ENCODE peak calls at places on chromosomes 13 and 19, in four cellular contexts. X is OCI-LY7, F is hepatocyte, I is GM23248. A is an unnamed sample.

GRCh38 chr19:28884786-28885476 is 328.0 kb downstream of the UQCRFS1 start:
- DNase-seq in X (no peak), F (no peak), I (no peak), A (no peak)

GRCh38 chr19:13729859-13730258 is 34.5 kb upstream of the MRI1 start:
- DNase-seq in X (no peak), F (no peak), I (peak; percentile 18), A (no peak)

GRCh38 chr13:24664726-24665409 is 15.3 kb upstream of the ATP12A start:
- DNase-seq in X (no peak), F (no peak), I (peak; percentile 85), A (no peak)

GRCh38 chr13:99398916-99399622 is 91.9 kb upstream of the GPR183 start:
- DNase-seq in X (no peak), F (no peak), I (no peak), A (no peak)

GRCh38 chr13:31896427-31896826 is 135.1 kb upstream of the FRY start:
- DNase-seq in X (no peak), F (no peak), I (peak; percentile 95), A (no peak)

GRCh38 chr19:45164577-45165335 is 4.0 kb upstream of the NKPD1 start:
- DNase-seq in X (peak; percentile 48), F (peak; percentile 88), I (peak; percentile 78), A (peak; percentile 82)

GRCh38 chr13:73158851-73159250 is 100.0 kb downstream of the KLF5 start:
- DNase-seq in X (no peak), F (no peak), I (peak; percentile 80), A (no peak)

GRCh38 chr13:42011601-42012401 is 36.6 kb upstream of the DGKH start:
- DNase-seq in X (no peak), F (peak; percentile 28), I (no peak), A (peak; percentile 59)

GRCh38 chr19:49132974-49133609 is 13.7 kb downstream of the PPFIA3 start:
- DNase-seq in X (no peak), F (no peak), I (no peak), A (peak; percentile 84)

GRCh38 chr19:40617961-40618360 is 16.8 kb downstream of the LTBP4 start:
- DNase-seq in X (no peak), F (no peak), I (no peak), A (no peak)

GRCh38 chr13:107847406-107847805 is 367.9 kb downstream of the LIG4 start:
- DNase-seq in X (no peak), F (no peak), I (no peak), A (peak; percentile 60)

GRCh38 chr13:26476111-26476743 is 81.3 kb upstream of the WASF3 start:
- DNase-seq in X (no peak), F (peak; percentile 22), I (peak; percentile 75), A (peak; percentile 68)

GRCh38 chr19:12198136-12198535 is 35.2 kb downstream of the ZNF136 start:
- DNase-seq in X (no peak), F (no peak), I (no peak), A (no peak)

GRCh38 chr13:44732503-44733098 is 156.5 kb upstream of the TSC22D1 start:
- DNase-seq in X (no peak), F (peak; percentile 57), I (no peak), A (peak; percentile 10)

GRCh38 chr19:38666662-38667448 is 19.4 kb downstream of the ACTN4 start:
- DNase-seq in X (peak; percentile 48), F (peak; percentile 79), I (peak; percentile 90), A (no peak)

GRCh38 chr13:41315466-41316047 is 4.5 kb downstream of the NAA16 start:
- DNase-seq in X (no peak), F (no peak), I (peak; percentile 64), A (no peak)

GRCh38 chr19:54137913-54138776 is 583 bp downstream of the CNOT3 start:
- DNase-seq in X (peak; percentile 28), F (peak; percentile 50), I (peak; percentile 53), A (peak; percentile 47)

GRCh38 chr13:37026778-37027177 is 26.2 kb downstream of the EXOSC8 start:
- DNase-seq in X (no peak), F (no peak), I (peak; percentile 10), A (no peak)

DNA sequence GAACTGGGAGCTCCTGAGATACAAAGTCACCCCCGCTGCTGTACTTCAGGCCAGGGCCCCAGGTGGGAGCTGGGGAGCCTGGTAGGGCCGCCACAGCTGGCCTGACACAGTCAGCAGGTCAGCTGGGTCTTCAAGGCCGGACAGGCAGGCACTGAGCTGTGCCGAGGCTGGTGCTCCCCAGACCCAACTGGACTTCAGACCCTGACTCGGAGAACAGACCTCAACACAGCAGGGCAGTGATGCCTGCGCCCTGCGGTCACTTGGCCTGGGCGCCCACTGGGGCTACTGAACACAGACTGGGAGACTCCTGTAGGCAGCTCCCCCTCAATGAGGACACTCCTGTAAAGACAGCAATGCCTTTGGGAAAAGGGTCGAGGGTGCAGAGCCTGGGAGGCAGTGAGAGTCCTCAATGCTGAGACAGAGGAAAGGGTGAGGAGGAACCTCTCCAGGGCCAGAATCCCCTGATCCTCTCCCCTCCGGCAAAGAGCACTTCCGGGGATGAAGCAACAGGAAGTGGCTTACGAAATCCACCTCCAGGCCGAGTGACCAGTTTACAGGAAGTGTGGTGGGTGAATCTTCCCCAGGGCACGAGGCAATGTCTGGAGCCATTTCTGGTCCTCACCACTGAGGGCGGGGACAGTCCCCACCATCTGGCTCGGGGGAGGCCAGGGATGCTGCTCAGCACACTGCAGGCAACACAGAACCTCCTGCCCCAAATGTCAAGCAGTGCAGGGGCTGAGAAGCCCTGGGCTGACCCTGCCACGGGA is 40.8 kb upstream of the ISYNA1 start:
- DNase-seq in X (peak; percentile 83), F (peak; percentile 80), I (peak; percentile 93), A (no peak)
- TF ChIP-seq EZH2phosphoT487 in X (no peak), F (no peak), I (no peak), A (no peak)

DNA sequence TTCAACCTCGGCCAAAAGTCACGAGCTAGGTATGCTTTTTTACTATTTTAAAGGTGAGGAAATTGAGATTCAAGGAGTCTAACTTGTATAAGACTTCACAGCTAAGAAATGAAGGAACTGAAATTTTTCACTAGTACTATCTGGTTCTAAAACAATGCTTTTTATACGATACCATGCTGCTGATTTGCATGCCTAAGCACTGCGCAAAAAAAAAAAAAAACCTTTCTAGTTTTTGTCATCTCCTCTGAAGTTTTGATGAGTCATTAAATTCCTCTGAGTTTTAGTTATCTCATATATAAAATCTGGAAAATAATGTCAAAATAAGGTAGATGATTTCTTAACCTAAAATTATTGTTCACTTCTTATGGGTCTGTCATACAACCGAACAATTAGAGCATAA is 28.0 kb upstream of the UFM1 start:
- DNase-seq in X (no peak), F (no peak), I (peak; percentile 11), A (no peak)
- TF ChIP-seq EZH2phosphoT487 in X (no peak), F (no peak), I (no peak), A (no peak)

GRCh38 chr19:7349231-7349591 is 474 bp downstream of the ARHGEF18 start:
- DNase-seq in X (no peak), F (no peak), I (no peak), A (no peak)
- TF ChIP-seq EZH2phosphoT487 in X (no peak), F (no peak), I (no peak), A (no peak)

GRCh38 chr13:30157616-30157993 is 149.7 kb downstream of the KATNAL1 start:
- DNase-seq in X (no peak), F (no peak), I (no peak), A (no peak)

GRCh38 chr13:30156270-30156669 is 151.1 kb downstream of the KATNAL1 start:
- DNase-seq in X (no peak), F (no peak), I (no peak), A (no peak)

GRCh38 chr13:30158774-30159445 is 148.4 kb downstream of the KATNAL1 start:
- DNase-seq in X (no peak), F (no peak), I (peak; percentile 83), A (no peak)

GRCh38 chr13:30154931-30155330 is 152.4 kb downstream of the KATNAL1 start:
- DNase-seq in X (no peak), F (no peak), I (no peak), A (no peak)

GRCh38 chr13:30156826-30157615 is 150.3 kb downstream of the KATNAL1 start:
- DNase-seq in X (no peak), F (no peak), I (no peak), A (no peak)
- TF ChIP-seq EZH2phosphoT487 in X (no peak), F (no peak), I (no peak), A (no peak)

DNA sequence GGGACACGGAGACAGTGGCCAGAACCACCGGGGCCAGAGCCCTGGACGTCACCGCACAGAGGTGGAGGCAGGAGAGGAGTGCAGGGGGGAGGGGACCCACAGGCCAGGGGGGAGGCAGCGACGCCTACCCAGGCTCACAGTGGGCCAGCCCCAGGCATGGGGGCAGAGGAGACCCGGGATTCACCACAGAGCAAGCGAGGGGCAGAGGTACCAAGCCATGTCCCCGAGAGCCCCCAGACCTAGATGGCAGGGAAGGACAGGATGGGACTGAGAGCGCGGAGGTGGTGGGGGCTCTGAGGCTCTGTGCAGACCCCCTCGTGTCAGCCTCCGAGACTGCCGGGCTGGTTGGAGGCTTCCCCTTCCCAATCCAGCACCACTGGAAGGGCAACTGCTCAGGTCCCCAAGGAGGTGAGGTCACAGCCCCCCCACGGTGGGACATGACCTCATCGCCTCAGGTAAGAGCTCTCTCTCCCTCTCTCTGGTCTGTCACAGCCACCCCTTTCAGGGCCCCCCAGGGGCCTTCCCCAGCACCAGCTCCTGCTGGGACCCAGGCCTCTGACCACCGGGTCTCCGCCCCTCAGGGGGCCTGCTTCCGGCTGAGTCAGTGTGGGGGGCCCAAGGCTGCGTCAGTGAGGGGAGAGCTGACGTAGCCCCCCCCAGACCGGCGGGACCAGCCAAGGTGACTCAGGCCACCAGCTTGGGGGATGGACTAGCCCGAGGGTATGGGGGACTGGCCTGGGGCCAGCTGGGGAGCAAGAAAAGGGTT is 2.2 kb upstream of the IL11 start:
- DNase-seq in X (no peak), F (peak; percentile 56), I (peak; percentile 62), A (no peak)
- TF ChIP-seq EZH2phosphoT487 in X (no peak), F (no peak), I (no peak), A (no peak)

GRCh38 chr19:23699521-23699860 is 12.5 kb upstream of the ZNF675 start:
- DNase-seq in X (no peak), F (no peak), I (no peak), A (no peak)

GRCh38 chr19:23698711-23699520 is 11.9 kb upstream of the ZNF675 start:
- DNase-seq in X (no peak), F (peak; percentile 49), I (peak; percentile 2), A (peak; percentile 27)
- TF ChIP-seq EZH2phosphoT487 in X (no peak), F (no peak), I (no peak), A (no peak)

GRCh38 chr19:35790981-35791813 is 15.8 kb downstream of the ARHGAP33 start:
- DNase-seq in X (peak; percentile 56), F (no peak), I (no peak), A (peak; percentile 41)
- TF ChIP-seq EZH2phosphoT487 in X (no peak), F (no peak), I (no peak), A (no peak)